ENCODE peak calls at places on chromosomes 12 and 14, in eight cellular contexts. H, E, G, P, V, B, F and Z are unnamed samples.
A peak's percentile ranks its signal among the peaks of the same experiment; 100 is the strongest.

GRCh38 chr14:62691613-62692489 is 353.4 kb downstream of the KCNH5 start:
- DNase-seq in E (no peak), H (peak; percentile 56), P (no peak), B (no peak), G (no peak), F (peak; percentile 99), V (no peak), Z (no peak)

GRCh38 chr12:6326316-6326959 is 15.4 kb downstream of the TNFRSF1A start:
- DNase-seq in F (no peak), B (peak; percentile 51), V (peak; percentile 84), P (no peak), H (peak; percentile 71), G (peak; percentile 48), E (no peak), Z (no peak)

GRCh38 chr14:95677168-95677835 is 8.9 kb upstream of the TCL1B start:
- DNase-seq in B (no peak), F (no peak), V (no peak), G (no peak), P (no peak), E (no peak), H (no peak), Z (no peak)

GRCh38 chr14:95518045-95518751 is 1.7 kb upstream of the SYNE3 start:
- DNase-seq in P (no peak), B (peak; percentile 38), E (no peak), H (peak; percentile 44), V (no peak), G (no peak), F (peak; percentile 70), Z (no peak)

GRCh38 chr12:59118356-59118755 is 198.1 kb upstream of the LRIG3 start:
- DNase-seq in B (no peak), F (no peak), E (no peak), H (no peak), P (no peak), V (no peak), G (no peak), Z (no peak)

GRCh38 chr12:4584281-4584680 is 22.3 kb downstream of the DYRK4 start:
- DNase-seq in E (no peak), F (no peak), G (no peak), H (no peak), B (no peak), V (no peak), P (no peak), Z (no peak)

GRCh38 chr12:89578499-89578898 is 52.7 kb upstream of the POC1B start:
- DNase-seq in E (no peak), V (no peak), G (no peak), B (no peak), F (no peak), P (no peak), H (no peak), Z (no peak)

GRCh38 chr14:77098470-77099353 is 654 bp downstream of the CIPC start:
- DNase-seq in V (peak; percentile 22), P (no peak), F (no peak), E (no peak), H (no peak), B (no peak), G (no peak), Z (no peak)